ENCODE peak calls at places on chromosomes 13 and 19, in four cellular contexts. C is HL-60, I is K562, G is GM12878. V is an unnamed sample.

GRCh38 chr13:80430561-80430960 is 89.6 kb upstream of the SPRY2 start:
- DNase-seq in C (no peak), G (no peak), I (no peak), V (no peak)

GRCh38 chr19:16516923-16517610 is 20.9 kb downstream of the C19orf44 start:
- DNase-seq in G (no peak), I (no peak), C (no peak), V (no peak)

GRCh38 chr19:1068111-1069001 is 1.4 kb downstream of the ARHGAP45 start:
- DNase-seq in I (no peak), G (no peak), C (peak; percentile 81), V (no peak)

GRCh38 chr13:21069561-21070004 is 8.2 kb upstream of the LATS2 start:
- DNase-seq in C (peak; percentile 84), I (no peak), G (no peak), V (no peak)

GRCh38 chr13:51151463-51151862 is 40.4 kb upstream of the C13orf42 start:
- DNase-seq in I (no peak), G (no peak), C (no peak), V (no peak)

GRCh38 chr13:41995946-41996345 is 35.0 kb upstream of the VWA8 start:
- DNase-seq in I (peak; percentile 71), C (peak; percentile 49), G (no peak), V (no peak)

GRCh38 chr13:29359181-29359580 is 236.3 kb downstream of the SLC7A1 start:
- DNase-seq in C (no peak), G (no peak), I (no peak), V (no peak)

GRCh38 chr13:98267080-98267912 is 90.2 kb upstream of the RNF113B start:
- DNase-seq in C (no peak), G (peak; percentile 33), I (no peak), V (peak; percentile 32)

GRCh38 chr19:48190288-48191284 is 20.1 kb downstream of the ZSWIM9 start:
- DNase-seq in I (peak; percentile 94), C (peak; percentile 62), G (no peak), V (no peak)

GRCh38 chr13:50122465-50122864 is 107.2 kb downstream of the KCNRG start:
- DNase-seq in G (no peak), C (no peak), I (peak; percentile 13), V (no peak)

GRCh38 chr19:44607049-44607448 is 6.3 kb upstream of the IGSF23 start:
- DNase-seq in C (no peak), G (no peak), I (no peak), V (no peak)

GRCh38 chr13:28138756-28139470 is 568 bp downstream of the PAN3 start:
- DNase-seq in I (peak; percentile 73), G (peak; percentile 80), C (peak; percentile 95), V (peak; percentile 58)

GRCh38 chr13:28138012-28138755 is at the start of gene PAN3:
- DNase-seq in C (peak; percentile 69), I (peak; percentile 69), G (peak; percentile 56), V (peak; percentile 69)

GRCh38 chr13:28136916-28137315 is 1.4 kb upstream of the PAN3 start:
- DNase-seq in G (no peak), C (no peak), I (no peak), V (no peak)

GRCh38 chr13:28137556-28137955 is 789 bp upstream of the PAN3 start:
- DNase-seq in C (no peak), G (no peak), I (no peak), V (no peak)

DNA sequence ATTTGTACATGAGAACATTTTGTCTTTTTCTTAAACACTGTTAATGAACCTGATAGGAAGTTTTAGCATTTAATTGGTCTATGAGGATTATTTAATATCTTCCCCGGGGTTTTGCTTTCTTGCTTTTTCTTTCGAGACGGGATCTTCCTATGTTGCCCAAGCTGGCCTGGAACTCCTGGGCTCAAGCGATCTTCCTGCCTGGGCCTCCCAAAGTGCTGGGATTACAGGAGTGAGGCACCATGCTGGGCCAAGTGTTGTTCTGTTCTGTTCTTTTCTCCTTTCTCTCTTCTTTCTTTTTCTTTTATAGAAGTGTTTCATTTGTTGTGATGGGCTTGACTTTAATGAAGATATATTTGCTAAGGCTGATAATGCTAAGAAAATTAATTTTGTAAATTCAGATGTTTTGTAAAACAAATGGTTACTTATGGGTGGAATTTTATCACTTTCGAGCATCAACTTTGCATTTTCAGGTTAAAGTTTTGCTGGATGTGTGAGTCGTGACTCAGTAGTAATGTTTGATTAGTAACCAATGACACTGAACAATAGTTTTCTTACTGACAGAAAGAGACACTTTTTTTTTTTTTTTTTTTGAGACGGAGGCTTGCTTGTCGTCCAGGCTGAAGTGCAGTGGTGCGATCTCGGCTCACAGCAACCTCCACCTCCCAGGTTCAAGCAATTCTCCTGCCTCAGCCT is 2.2 kb downstream of the PAN3 start:
- DNase-seq in G (no peak), I (no peak), C (no peak), V (no peak)
- TF ChIP-seq SPI1 in G (no peak), I (no peak), C (no peak), V (no peak)

GRCh38 chr19:19101540-19101939 is 36.7 kb downstream of the TMEM161A start:
- DNase-seq in I (no peak), C (no peak), G (no peak), V (no peak)

GRCh38 chr19:19106061-19106551 is 32.2 kb downstream of the TMEM161A start:
- DNase-seq in C (no peak), I (no peak), G (no peak), V (no peak)

GRCh38 chr19:19103167-19103566 is 35.1 kb downstream of the TMEM161A start:
- DNase-seq in G (no peak), I (no peak), C (no peak), V (no peak)

GRCh38 chr19:19107663-19108062 is 30.6 kb downstream of the TMEM161A start:
- DNase-seq in I (no peak), C (no peak), G (no peak), V (no peak)

DNA sequence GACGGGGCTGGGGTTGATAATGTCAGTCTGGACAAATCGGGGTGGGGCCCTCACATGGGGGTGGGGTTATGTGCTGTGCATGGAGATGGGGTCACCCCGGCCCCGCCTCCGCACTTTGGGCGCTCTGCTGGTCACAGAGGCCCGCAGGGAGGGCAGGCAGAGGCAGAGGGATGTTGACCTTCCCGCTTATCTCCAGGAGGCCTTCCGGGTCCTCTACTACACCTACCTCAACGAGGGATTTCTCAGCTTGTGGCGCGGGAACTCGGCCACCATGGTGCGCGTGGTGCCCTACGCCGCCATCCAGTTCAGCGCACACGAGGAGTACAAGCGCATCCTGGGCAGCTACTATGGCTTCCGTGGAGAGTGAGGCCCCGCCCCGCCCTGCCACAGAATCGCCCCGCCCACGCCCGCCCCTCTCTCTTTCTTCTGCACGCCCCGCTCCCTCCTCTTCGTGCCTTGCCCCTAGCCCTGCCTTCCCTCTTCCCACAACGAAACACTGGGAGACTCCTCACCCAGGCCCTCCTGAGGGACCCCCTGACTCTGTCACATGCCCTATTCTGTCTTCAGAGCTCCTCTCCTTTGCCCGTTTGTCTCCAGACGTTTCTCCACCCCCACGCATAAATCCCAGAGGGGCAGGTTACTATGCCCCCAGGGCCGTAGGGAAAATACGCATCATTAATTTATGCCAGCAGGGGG is 32.8 kb downstream of the TMEM161A start:
- DNase-seq in G (peak; percentile 13), C (no peak), I (peak; percentile 95), V (no peak)
- TF ChIP-seq SPI1 in G (no peak), C (no peak), I (no peak), V (no peak)

GRCh38 chr19:10690351-10690781 is 10.9 kb upstream of the QTRT1 start:
- DNase-seq in I (no peak), G (no peak), C (no peak), V (no peak)
- TF ChIP-seq SPI1 in I (no peak), G (no peak), C (no peak), V (no peak)

GRCh38 chr13:59677966-59678814 is 485.5 kb downstream of the DIAPH3 start:
- DNase-seq in I (peak; percentile 16), G (no peak), C (no peak), V (peak; percentile 25)
- TF ChIP-seq SPI1 in I (no peak), G (no peak), C (no peak), V (no peak)

GRCh38 chr13:48994731-48995130 is 19.0 kb downstream of the FNDC3A start:
- DNase-seq in I (no peak), C (no peak), G (no peak), V (no peak)
- TF ChIP-seq SPI1 in I (no peak), C (no peak), G (peak; percentile 36), V (peak; percentile 57)

DNA sequence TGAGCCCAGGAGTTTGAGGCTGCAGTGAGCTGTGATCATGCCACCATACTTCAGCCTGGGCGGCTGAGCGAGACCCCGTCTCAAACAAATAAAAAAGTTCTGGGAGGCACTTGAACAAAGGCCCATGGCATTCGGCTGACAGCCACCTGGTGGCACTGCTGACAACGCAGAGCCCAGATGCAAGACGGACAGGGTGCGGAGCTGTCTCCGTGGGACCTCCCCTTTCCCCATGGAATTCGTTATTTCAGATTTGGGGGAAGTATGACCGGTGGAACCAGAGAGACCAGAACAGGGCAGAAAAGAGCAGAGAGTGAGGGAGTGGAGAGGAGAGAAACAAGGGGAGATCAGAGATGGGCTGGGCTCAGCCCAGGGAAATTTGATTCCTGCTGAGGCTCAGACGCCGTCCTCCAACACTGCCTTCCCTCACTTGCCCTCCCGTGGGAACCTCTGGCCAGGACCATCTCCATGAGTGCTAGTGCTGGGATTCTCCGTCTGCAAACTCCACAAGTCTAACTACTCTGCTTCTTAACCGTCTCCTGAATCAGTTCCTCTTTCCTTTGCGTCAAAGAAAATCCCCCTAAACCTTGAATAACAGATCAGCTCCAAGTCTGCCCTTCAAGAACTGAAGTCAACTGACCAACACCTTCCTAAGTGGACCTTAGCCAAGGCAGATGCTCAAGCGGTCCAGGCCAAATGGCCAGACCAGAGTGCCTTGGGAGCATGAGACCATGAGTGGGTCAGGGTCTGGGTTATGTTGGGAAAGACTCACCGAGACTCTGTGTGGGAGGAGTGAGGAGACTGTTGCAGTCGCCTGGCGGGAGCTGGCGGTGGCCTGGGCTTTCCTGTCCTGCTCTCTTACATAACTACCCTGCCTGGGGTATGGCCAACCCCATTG is 11.9 kb upstream of the ATF5 start:
- DNase-seq in C (no peak), G (no peak), I (no peak), V (no peak)
- TF ChIP-seq SPI1 in C (peak; percentile 97), G (peak; percentile 97), I (no peak), V (peak; percentile 88)

DNA sequence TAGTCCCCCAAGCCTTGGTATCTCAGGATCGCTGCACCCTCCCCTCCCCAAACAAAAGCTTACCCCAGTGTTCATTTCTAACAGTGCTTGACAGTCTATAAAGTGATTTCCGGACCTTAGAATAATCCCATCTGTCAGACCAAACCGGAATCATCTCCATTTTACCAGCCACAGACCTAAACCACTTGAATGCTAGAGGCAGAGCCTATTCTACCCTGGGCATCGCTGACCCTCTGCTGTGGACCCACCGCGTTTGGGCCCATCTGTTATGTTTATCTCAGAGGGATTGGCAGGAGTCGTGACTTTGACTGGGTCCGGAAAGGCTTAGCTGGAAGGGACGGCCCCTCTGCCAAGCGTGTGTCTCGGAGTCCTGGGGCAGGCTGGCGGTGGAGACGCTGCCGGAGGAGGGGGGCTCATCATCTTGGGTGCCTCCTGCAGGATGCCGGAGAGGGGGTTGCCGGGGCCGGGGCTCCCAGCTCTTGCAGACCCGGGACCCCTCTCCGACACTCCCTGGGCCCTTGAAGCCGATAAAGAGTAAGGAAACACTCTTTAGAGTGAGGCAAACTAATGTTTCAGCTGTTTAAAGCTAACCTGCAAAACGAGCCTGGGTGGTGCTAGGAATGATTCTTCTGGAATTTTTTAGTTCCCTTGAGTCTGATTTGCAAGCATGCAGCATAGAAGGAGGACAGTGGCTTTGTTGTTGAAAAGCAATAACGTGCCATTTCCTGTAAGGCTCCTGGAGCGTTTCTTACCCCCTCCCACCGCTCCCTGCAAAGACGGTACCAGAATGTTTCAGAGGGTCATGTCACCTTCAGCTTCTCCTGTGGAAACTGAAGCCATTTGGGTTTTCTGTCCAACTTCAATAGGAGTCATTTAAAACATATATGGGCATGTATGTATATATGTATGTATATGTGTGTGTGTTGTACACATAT is 1.3 kb downstream of the SLC25A42 start:
- DNase-seq in I (peak; percentile 32), C (no peak), G (no peak), V (no peak)
- TF ChIP-seq SPI1 in I (no peak), C (no peak), G (no peak), V (no peak)